ENCODE peak calls at places on chromosomes 5 and 9, in four cellular contexts. M is Panc1, Y is K562, K is GM23338. L is an unnamed sample.
A peak's percentile ranks its signal among the peaks of the same experiment; 100 is the strongest.

GRCh38 chr9:68979538-68980314 is 34.2 kb downstream of the PRKACG start:
- DNase-seq in Y (no peak), M (no peak), K (no peak), L (no peak)

GRCh38 chr5:66769839-66770617 is 173.8 kb downstream of the MAST4 start:
- DNase-seq in Y (peak; percentile 23), M (no peak), K (peak; percentile 78), L (no peak)

GRCh38 chr5:111463304-111463703 is 49.0 kb downstream of the STARD4 start:
- DNase-seq in K (peak; percentile 16), Y (no peak), M (no peak), L (no peak)

GRCh38 chr9:136231478-136232297 is 13.9 kb downstream of the QSOX2 start:
- DNase-seq in K (no peak), M (no peak), Y (peak; percentile 66), L (peak; percentile 90)

GRCh38 chr5:123438902-123439301 is 15.7 kb upstream of the CEP120 start:
- DNase-seq in Y (no peak), K (no peak), M (no peak), L (no peak)

GRCh38 chr9:93974151-93974550 is 19.0 kb upstream of the BARX1 start:
- DNase-seq in M (no peak), Y (no peak), K (no peak), L (no peak)

GRCh38 chr9:135408676-135409254 is 70.8 kb upstream of the PPP1R26 start:
- DNase-seq in M (no peak), Y (no peak), K (no peak), L (no peak)

GRCh38 chr5:124343451-124343867 is 403.0 kb downstream of the ZNF608 start:
- DNase-seq in K (no peak), M (no peak), Y (no peak), L (no peak)

GRCh38 chr9:85020791-85021190 is 351.3 kb downstream of the NTRK2 start:
- DNase-seq in Y (no peak), K (no peak), M (no peak), L (no peak)

GRCh38 chr5:174106997-174107655 is 61.6 kb downstream of the NSG2 start:
- DNase-seq in K (peak; percentile 27), Y (no peak), M (no peak), L (no peak)

GRCh38 chr5:95238560-95239325 is 46.2 kb downstream of the MCTP1 start:
- DNase-seq in Y (peak; percentile 5), M (peak; percentile 32), K (no peak), L (no peak)

GRCh38 chr5:103674321-103674720 is 111.7 kb upstream of the NUDT12 start:
- DNase-seq in Y (no peak), K (no peak), M (no peak), L (no peak)

GRCh38 chr9:31137151-31137849 is 1247.1 kb upstream of the ACO1 start:
- DNase-seq in M (no peak), Y (no peak), K (no peak), L (no peak)

GRCh38 chr5:88719434-88719833 is 163.6 kb downstream of the MEF2C start:
- DNase-seq in K (no peak), Y (no peak), M (no peak), L (no peak)

GRCh38 chr9:126374366-126374781 is 47.7 kb downstream of the MVB12B start:
- DNase-seq in Y (no peak), K (no peak), M (no peak), L (no peak)

GRCh38 chr5:135436856-135437795 is 10.0 kb downstream of the DCANP1 start:
- DNase-seq in K (no peak), M (no peak), Y (peak; percentile 79), L (peak; percentile 69)

GRCh38 chr5:75380099-75380498 is 43.1 kb downstream of the HMGCR start:
- DNase-seq in Y (no peak), K (no peak), M (no peak), L (no peak)

GRCh38 chr5:72434056-72434780 is 73.0 kb downstream of the ZNF366 start:
- DNase-seq in Y (no peak), K (no peak), M (no peak), L (no peak)

GRCh38 chr9:118569151-118569550 is 800.1 kb downstream of the BRINP1 start:
- DNase-seq in Y (no peak), K (no peak), M (no peak), L (no peak)

GRCh38 chr9:92637886-92638620 is 31.9 kb downstream of the IPPK start:
- DNase-seq in M (no peak), Y (no peak), K (no peak), L (no peak)

GRCh38 chr5:56056875-56057274 is 62.1 kb upstream of the IL6ST start:
- DNase-seq in M (no peak), K (no peak), Y (no peak), L (no peak)

GRCh38 chr5:96871686-96872085 is 4.6 kb upstream of the ERAP2 start:
- DNase-seq in M (no peak), K (no peak), Y (no peak), L (no peak)

GRCh38 chr9:121593066-121593465 is 58.4 kb upstream of the DAB2IP start:
- DNase-seq in K (no peak), M (no peak), Y (no peak), L (no peak)

GRCh38 chr5:65856520-65856919 is 69.9 kb upstream of the ERBIN start:
- DNase-seq in M (no peak), Y (no peak), K (no peak), L (no peak)

GRCh38 chr9:89386797-89387196 is 68.5 kb downstream of the SECISBP2 start:
- DNase-seq in K (no peak), M (no peak), Y (no peak), L (no peak)

GRCh38 chr9:126569036-126569435 is 44.7 kb upstream of the LMX1B start:
- DNase-seq in Y (no peak), M (no peak), K (no peak), L (no peak)

GRCh38 chr5:5533927-5534326 is 111.5 kb downstream of the ICE1 start:
- DNase-seq in K (no peak), M (no peak), Y (no peak), L (no peak)

GRCh38 chr5:144139586-144139985 is 30.9 kb downstream of the YIPF5 start:
- DNase-seq in M (no peak), K (no peak), Y (no peak), L (no peak)

GRCh38 chr5:143106175-143106574 is 297.3 kb downstream of the NR3C1 start:
- DNase-seq in M (peak; percentile 20), Y (peak; percentile 18), K (peak; percentile 35), L (peak; percentile 17)

GRCh38 chr5:39356263-39356662 is 8.0 kb downstream of the C9 start:
- DNase-seq in M (no peak), K (no peak), Y (no peak), L (no peak)

GRCh38 chr5:43422143-43422542 is 10.0 kb upstream of the CCL28 start:
- DNase-seq in M (peak; percentile 30), Y (no peak), K (no peak), L (no peak)

GRCh38 chr5:17075196-17075595 is 139.1 kb upstream of the MYO10 start:
- DNase-seq in M (no peak), Y (no peak), K (no peak), L (no peak)

GRCh38 chr9:106717686-106718085 is 145.3 kb upstream of the ZNF462 start:
- DNase-seq in K (peak; percentile 28), M (no peak), Y (no peak), L (no peak)

GRCh38 chr9:126309427-126310179 is 17.0 kb upstream of the MVB12B start:
- DNase-seq in K (no peak), M (no peak), Y (no peak), L (no peak)

GRCh38 chr5:125311743-125312142 is 565.3 kb upstream of the ZNF608 start:
- DNase-seq in Y (no peak), M (peak; percentile 27), K (no peak), L (no peak)

GRCh38 chr5:163941068-163941467 is 435.6 kb downstream of the MAT2B start:
- DNase-seq in Y (no peak), M (no peak), K (no peak), L (no peak)

GRCh38 chr9:36118201-36118600 is 18.3 kb upstream of the GLIPR2 start:
- DNase-seq in Y (no peak), M (no peak), K (no peak), L (no peak)

GRCh38 chr9:36116593-36116992 is 19.9 kb upstream of the GLIPR2 start:
- DNase-seq in Y (no peak), K (no peak), M (no peak), L (no peak)

GRCh38 chr9:36120705-36121104 is 15.8 kb upstream of the GLIPR2 start:
- DNase-seq in K (no peak), M (no peak), Y (no peak), L (no peak)

GRCh38 chr9:36118706-36119105 is 17.8 kb upstream of the GLIPR2 start:
- DNase-seq in Y (no peak), K (no peak), M (no peak), L (no peak)

GRCh38 chr9:36119476-36119875 is 17.1 kb upstream of the GLIPR2 start:
- DNase-seq in K (no peak), Y (no peak), M (no peak), L (no peak)
- TF ChIP-seq POLR2AphosphoS5 in K (no peak), Y (no peak), M (no peak), L (no peak)

DNA sequence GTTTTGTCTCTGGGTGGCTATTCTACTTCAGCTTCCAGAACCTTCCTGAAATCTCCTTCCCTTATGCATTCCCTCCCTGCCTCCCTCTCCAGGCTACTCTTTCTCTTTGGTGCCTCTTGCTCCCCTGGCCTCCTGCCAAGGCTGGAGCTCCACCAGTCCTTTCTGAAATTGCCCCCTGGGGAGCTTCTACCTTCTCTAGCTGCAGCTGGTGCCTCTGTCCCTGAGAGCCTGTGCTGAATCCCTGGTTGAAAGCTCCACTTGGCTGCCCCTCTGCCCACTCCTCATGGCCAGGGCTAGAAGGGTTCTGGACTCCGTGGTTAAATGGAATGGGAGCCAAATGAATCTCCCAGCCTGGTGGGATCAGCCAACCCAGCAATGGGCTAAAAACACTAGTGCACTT is 80.1 kb downstream of the COL15A1 start:
- DNase-seq in K (no peak), Y (peak; percentile 39), M (no peak), L (no peak)
- TF ChIP-seq REST in K (no peak), Y (no peak), M (no peak), L (peak; percentile 79)

DNA sequence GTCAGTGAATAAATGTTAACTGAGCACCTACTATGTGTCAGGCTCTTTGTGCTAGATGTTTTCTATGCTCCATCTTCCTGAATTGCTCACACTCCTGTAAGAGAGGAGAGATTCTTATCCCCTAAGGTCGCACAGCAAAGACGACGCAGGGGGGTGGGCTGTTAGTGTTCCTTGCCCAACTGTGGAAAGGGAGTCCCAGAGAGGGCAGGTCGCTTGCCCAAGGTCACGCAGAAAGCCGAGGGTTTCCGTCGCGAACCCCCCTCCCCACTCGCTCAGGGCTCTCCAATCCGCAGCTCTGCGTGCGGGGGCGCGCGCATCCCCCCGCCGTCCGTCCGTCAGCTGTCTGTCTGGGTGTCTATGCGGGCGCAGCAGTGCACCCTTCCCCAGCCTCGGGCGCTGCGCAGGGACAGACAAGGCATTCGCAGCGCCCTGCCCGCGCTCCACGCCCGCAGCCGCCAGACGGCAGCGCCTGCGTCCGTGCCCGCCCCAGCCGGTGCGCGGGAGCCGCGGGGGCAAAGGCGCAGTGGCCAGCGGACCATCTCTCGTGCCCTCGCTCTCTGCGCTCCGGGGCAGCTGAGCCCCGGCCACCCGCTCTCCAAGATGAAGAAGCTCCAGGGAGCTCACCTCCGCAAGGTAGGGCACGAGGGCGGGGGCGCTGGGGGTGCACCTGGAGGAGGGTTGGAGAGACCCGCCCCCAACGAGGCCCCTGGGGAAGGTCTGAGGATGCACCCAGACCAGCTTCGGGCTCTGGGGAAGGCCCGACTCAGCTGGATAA is at the start of gene SLC6A7:
- DNase-seq in Y (no peak), M (no peak), K (peak; percentile 42), L (no peak)
- H3K27ac ChIP-seq in Y (no peak within 1 kb of the TSS), M (no peak within 1 kb of the TSS), K (no peak within 1 kb of the TSS), L (no peak within 1 kb of the TSS)

GRCh38 chr9:128218518-128219389 is 15.6 kb downstream of the DNM1 start:
- DNase-seq in Y (peak; percentile 100), M (peak; percentile 59), K (peak; percentile 99), L (peak; percentile 95)
- TF ChIP-seq POLR2AphosphoS5 in Y (no peak), M (no peak), K (peak; percentile 43), L (no peak)